ENCODE peak calls at places on chromosomes 11 and 22, in four cellular contexts. Q is uterus; N is fibroblast of the aortic adventitia; W is activated gamma-delta T cell treated with anti-CD3 and anti-CD28 coated beads, Interleukin-2, amount 50 U/mL, for 16 hours. J is an unnamed sample.
A peak's percentile ranks its signal among the peaks of the same experiment; 100 is the strongest.

GRCh38 chr22:30424471-30425326 is 869 bp upstream of the MTFP1 start:
- DNase-seq in N (no peak), W (no peak), Q (peak; percentile 22), J (no peak)

GRCh38 chr11:64787526-64788320 is 9.4 kb upstream of the SF1 start:
- DNase-seq in W (no peak), Q (peak; percentile 42), N (peak; percentile 53), J (no peak)

GRCh38 chr22:20213833-20214708 is 54.0 kb downstream of the RTN4R start:
- DNase-seq in N (no peak), W (no peak), Q (no peak), J (no peak)

GRCh38 chr11:120667281-120667680 is 155.7 kb downstream of the GRIK4 start:
- DNase-seq in Q (peak; percentile 23), W (no peak), N (no peak), J (no peak)

GRCh38 chr11:128488471-128488870 is 98.9 kb downstream of the ETS1 start:
- DNase-seq in Q (no peak), N (peak; percentile 95), W (no peak), J (no peak)

GRCh38 chr11:3220101-3220500 is 1.5 kb upstream of the MRGPRG start:
- DNase-seq in N (no peak), W (no peak), Q (no peak), J (no peak)

GRCh38 chr11:69545976-69546617 is 64.6 kb downstream of the LINC01488 start:
- DNase-seq in W (no peak), N (no peak), Q (no peak), J (no peak)

GRCh38 chr11:129861702-129862107 is 33.7 kb downstream of the NFRKB start:
- DNase-seq in Q (peak; percentile 62), N (peak; percentile 93), W (no peak), J (peak; percentile 49)

GRCh38 chr11:36450391-36450714 is 59.7 kb downstream of the TRAF6 start:
- DNase-seq in W (no peak), Q (no peak), N (peak; percentile 22), J (no peak)

GRCh38 chr11:47271328-47271727 is 1.4 kb downstream of the MADD start:
- DNase-seq in W (no peak), Q (no peak), N (no peak), J (no peak)

GRCh38 chr11:117887431-117888139 is 11.1 kb upstream of the FXYD6 start:
- DNase-seq in Q (no peak), W (no peak), N (no peak), J (no peak)

GRCh38 chr22:42425337-42425988 is 6.7 kb downstream of the NFAM1 start:
- DNase-seq in N (no peak), W (no peak), Q (no peak), J (peak; percentile 47)

GRCh38 chr11:11895672-11896071 is 53.9 kb downstream of the USP47 start:
- DNase-seq in W (no peak), N (peak; percentile 31), Q (no peak), J (no peak)

GRCh38 chr11:130070829-130071205 is 1.1 kb downstream of the APLP2 start:
- DNase-seq in W (no peak), Q (no peak), N (peak; percentile 55), J (no peak)

GRCh38 chr22:44108806-44109385 is 71.8 kb upstream of the PARVG start:
- DNase-seq in W (no peak), Q (no peak), N (no peak), J (peak; percentile 15)

GRCh38 chr11:80118071-80118470 is 677.2 kb upstream of the TENM4 start:
- DNase-seq in N (no peak), Q (no peak), W (no peak), J (no peak)

GRCh38 chr11:14308114-14308896 is 50.7 kb downstream of the RRAS2 start:
- DNase-seq in W (no peak), Q (no peak), N (peak; percentile 66), J (no peak)

GRCh38 chr22:19480789-19481188 is 1.1 kb downstream of the CDC45 start:
- DNase-seq in N (no peak), Q (no peak), W (no peak), J (no peak)

GRCh38 chr11:72848846-72849466 is 34.7 kb downstream of the ATG16L2 start:
- DNase-seq in W (no peak), Q (no peak), N (peak; percentile 51), J (no peak)

GRCh38 chr22:23263651-23264555 is 83.6 kb downstream of the BCR start:
- DNase-seq in Q (no peak), W (peak; percentile 45), N (no peak), J (no peak)

GRCh38 chr22:44092636-44093220 is 68.6 kb downstream of the PARVB start:
- DNase-seq in Q (no peak), N (no peak), W (no peak), J (no peak)

GRCh38 chr11:32435511-32435946 is at the start of gene WT1:
- DNase-seq in Q (peak; percentile 90), N (peak; percentile 13), W (no peak), J (peak; percentile 79)

GRCh38 chr11:27972432-27973170 is 135.4 kb downstream of the KIF18A start:
- DNase-seq in W (no peak), Q (no peak), N (no peak), J (no peak)

GRCh38 chr22:20550851-20551744 is 43.7 kb downstream of the MED15 start:
- DNase-seq in N (peak; percentile 78), W (no peak), Q (peak; percentile 68), J (peak; percentile 58)

GRCh38 chr11:79902493-79902892 is 461.7 kb upstream of the TENM4 start:
- DNase-seq in N (no peak), W (no peak), Q (no peak), J (no peak)